ENCODE peak calls at places on chromosomes 4 and X, in four cellular contexts. One of them, this sample, is unnamed.
A peak's percentile ranks its signal among the peaks of the same experiment; 100 is the strongest.

GRCh38 chr4:86035688-86036087 is 324.2 kb downstream of the MAPK10 start:
- DNase-seq in left ventricle myocardium superior: no peak
- DNase-seq in naive thymus-derived CD4-positive, alpha-beta T cell: no peak
- DNase-seq in left colon: no peak
- DNase-seq in this sample: no peak

GRCh38 chr4:64821612-64822011 is 412.4 kb upstream of the TECRL start:
- DNase-seq in left ventricle myocardium superior: no peak
- DNase-seq in naive thymus-derived CD4-positive, alpha-beta T cell: no peak
- DNase-seq in left colon: no peak
- DNase-seq in this sample: no peak

GRCh38 chr4:86033171-86033570 is 326.7 kb downstream of the MAPK10 start:
- DNase-seq in left ventricle myocardium superior: peak; percentile 64
- DNase-seq in naive thymus-derived CD4-positive, alpha-beta T cell: no peak
- DNase-seq in left colon: no peak
- DNase-seq in this sample: no peak

GRCh38 chr4:107951551-107951950 is 20.2 kb downstream of the CYP2U1 start:
- DNase-seq in left ventricle myocardium superior: no peak
- DNase-seq in naive thymus-derived CD4-positive, alpha-beta T cell: no peak
- DNase-seq in left colon: no peak
- DNase-seq in this sample: no peak

GRCh38 chrX:18099745-18100144 is 120.9 kb downstream of the BEND2 start:
- DNase-seq in left ventricle myocardium superior: no peak
- DNase-seq in naive thymus-derived CD4-positive, alpha-beta T cell: no peak
- DNase-seq in left colon: no peak
- DNase-seq in this sample: no peak

GRCh38 chr4:114019276-114019971 is 40.0 kb upstream of the ARSJ start:
- DNase-seq in left ventricle myocardium superior: no peak
- DNase-seq in naive thymus-derived CD4-positive, alpha-beta T cell: no peak
- DNase-seq in left colon: no peak
- DNase-seq in this sample: no peak

GRCh38 chr4:172055498-172055897 is 242.3 kb downstream of the GALNTL6 start:
- DNase-seq in left ventricle myocardium superior: no peak
- DNase-seq in naive thymus-derived CD4-positive, alpha-beta T cell: no peak
- DNase-seq in left colon: no peak
- DNase-seq in this sample: peak; percentile 40

GRCh38 chrX:13050151-13050550 is 5.7 kb upstream of the FAM9C start:
- DNase-seq in left ventricle myocardium superior: no peak
- DNase-seq in naive thymus-derived CD4-positive, alpha-beta T cell: no peak
- DNase-seq in left colon: no peak
- DNase-seq in this sample: no peak

GRCh38 chr4:54781771-54782170 is 124.0 kb downstream of the KIT start:
- DNase-seq in left ventricle myocardium superior: peak; percentile 48
- DNase-seq in naive thymus-derived CD4-positive, alpha-beta T cell: no peak
- DNase-seq in left colon: no peak
- DNase-seq in this sample: no peak

GRCh38 chrX:48835524-48836329 is at the start of gene PCSK1N:
- DNase-seq in left ventricle myocardium superior: no peak
- DNase-seq in naive thymus-derived CD4-positive, alpha-beta T cell: peak; percentile 31
- DNase-seq in left colon: no peak
- DNase-seq in this sample: peak; percentile 25

GRCh38 chr4:141637565-141637964 is 1.2 kb downstream of the IL15 start:
- DNase-seq in left ventricle myocardium superior: no peak
- DNase-seq in naive thymus-derived CD4-positive, alpha-beta T cell: no peak
- DNase-seq in left colon: no peak
- DNase-seq in this sample: peak; percentile 8

GRCh38 chr4:13905543-13905942 is 278.0 kb upstream of the BOD1L1 start:
- DNase-seq in left ventricle myocardium superior: no peak
- DNase-seq in naive thymus-derived CD4-positive, alpha-beta T cell: no peak
- DNase-seq in left colon: no peak
- DNase-seq in this sample: no peak

This sample was measured in NCI-H82.